ENCODE peak calls at places on chromosomes 5 and 9, in nine cellular contexts. One of them, this sample, is unnamed.
A peak's percentile ranks its signal among the peaks of the same experiment; 100 is the strongest.

GRCh38 chr5:86917117-86917579 is 299.4 kb downstream of the COX7C start:
- DNase-seq in CD4-positive, alpha-beta memory T cell: peak; percentile 43
- DNase-seq in neuronal stem cell: peak; percentile 48
- DNase-seq in spleen: no peak
- DNase-seq in IMR-90: peak; percentile 49
- DNase-seq in esophagus squamous epithelium: no peak
- DNase-seq in body of pancreas: no peak
- DNase-seq in mucosa of descending colon: no peak
- DNase-seq in tibial nerve: no peak
- DNase-seq in this sample: no peak

GRCh38 chr9:134221273-134222017 is 57.1 kb upstream of the RNU6ATAC start:
- DNase-seq in spleen: peak; percentile 23
- DNase-seq in CD4-positive, alpha-beta memory T cell: no peak
- DNase-seq in body of pancreas: peak; percentile 39
- DNase-seq in IMR-90: no peak
- DNase-seq in esophagus squamous epithelium: no peak
- DNase-seq in neuronal stem cell: no peak
- DNase-seq in tibial nerve: no peak
- DNase-seq in mucosa of descending colon: peak; percentile 22
- DNase-seq in this sample: no peak

GRCh38 chr9:79801459-79801858 is 229.7 kb downstream of the TLE4 start:
- DNase-seq in IMR-90: no peak
- DNase-seq in mucosa of descending colon: no peak
- DNase-seq in CD4-positive, alpha-beta memory T cell: no peak
- DNase-seq in body of pancreas: no peak
- DNase-seq in esophagus squamous epithelium: no peak
- DNase-seq in spleen: no peak
- DNase-seq in neuronal stem cell: no peak
- DNase-seq in tibial nerve: no peak
- DNase-seq in this sample: no peak

GRCh38 chr5:176888016-176888864 is 10.9 kb downstream of the HK3 start:
- DNase-seq in neuronal stem cell: no peak
- DNase-seq in mucosa of descending colon: peak; percentile 7
- DNase-seq in esophagus squamous epithelium: no peak
- DNase-seq in IMR-90: no peak
- DNase-seq in body of pancreas: no peak
- DNase-seq in CD4-positive, alpha-beta memory T cell: no peak
- DNase-seq in tibial nerve: no peak
- DNase-seq in spleen: peak; percentile 57
- DNase-seq in this sample: no peak

GRCh38 chr5:39394946-39395345 is 29.8 kb downstream of the DAB2 start:
- DNase-seq in CD4-positive, alpha-beta memory T cell: no peak
- DNase-seq in mucosa of descending colon: no peak
- DNase-seq in tibial nerve: no peak
- DNase-seq in body of pancreas: no peak
- DNase-seq in esophagus squamous epithelium: no peak
- DNase-seq in IMR-90: peak; percentile 86
- DNase-seq in neuronal stem cell: no peak
- DNase-seq in spleen: no peak
- DNase-seq in this sample: no peak

GRCh38 chr5:106522296-106522695 is 1148.4 kb downstream of the EFNA5 start:
- DNase-seq in tibial nerve: no peak
- DNase-seq in esophagus squamous epithelium: no peak
- DNase-seq in IMR-90: no peak
- DNase-seq in CD4-positive, alpha-beta memory T cell: no peak
- DNase-seq in mucosa of descending colon: no peak
- DNase-seq in body of pancreas: no peak
- DNase-seq in neuronal stem cell: no peak
- DNase-seq in spleen: no peak
- DNase-seq in this sample: no peak

GRCh38 chr5:102049517-102049916 is 246.6 kb downstream of the SLCO4C1 start:
- DNase-seq in body of pancreas: no peak
- DNase-seq in tibial nerve: no peak
- DNase-seq in esophagus squamous epithelium: no peak
- DNase-seq in IMR-90: no peak
- DNase-seq in mucosa of descending colon: no peak
- DNase-seq in neuronal stem cell: no peak
- DNase-seq in spleen: no peak
- DNase-seq in CD4-positive, alpha-beta memory T cell: no peak
- DNase-seq in this sample: no peak

GRCh38 chr9:71909887-71910601 is 949 bp downstream of the ABHD17B start:
- DNase-seq in neuronal stem cell: peak; percentile 67
- DNase-seq in spleen: no peak
- DNase-seq in mucosa of descending colon: peak; percentile 83
- DNase-seq in body of pancreas: peak; percentile 55
- DNase-seq in esophagus squamous epithelium: no peak
- DNase-seq in IMR-90: peak; percentile 20
- DNase-seq in tibial nerve: peak; percentile 38
- DNase-seq in CD4-positive, alpha-beta memory T cell: peak; percentile 13
- DNase-seq in this sample: peak; percentile 21

GRCh38 chr9:123562844-123563346 is 206.9 kb downstream of the CRB2 start:
- DNase-seq in IMR-90: peak; percentile 95
- DNase-seq in spleen: peak; percentile 54
- DNase-seq in esophagus squamous epithelium: no peak
- DNase-seq in CD4-positive, alpha-beta memory T cell: no peak
- DNase-seq in neuronal stem cell: no peak
- DNase-seq in tibial nerve: no peak
- DNase-seq in body of pancreas: no peak
- DNase-seq in mucosa of descending colon: no peak
- DNase-seq in this sample: no peak

GRCh38 chr9:69937358-69937757 is 106.3 kb upstream of the MAMDC2 start:
- DNase-seq in spleen: no peak
- DNase-seq in IMR-90: peak; percentile 47
- DNase-seq in mucosa of descending colon: no peak
- DNase-seq in body of pancreas: no peak
- DNase-seq in neuronal stem cell: no peak
- DNase-seq in esophagus squamous epithelium: no peak
- DNase-seq in CD4-positive, alpha-beta memory T cell: no peak
- DNase-seq in tibial nerve: no peak
- DNase-seq in this sample: no peak

GRCh38 chr5:37831821-37832524 is 7.9 kb downstream of the GDNF start:
- DNase-seq in tibial nerve: no peak
- DNase-seq in IMR-90: peak; percentile 84
- DNase-seq in mucosa of descending colon: no peak
- DNase-seq in neuronal stem cell: no peak
- DNase-seq in spleen: no peak
- DNase-seq in body of pancreas: no peak
- DNase-seq in CD4-positive, alpha-beta memory T cell: no peak
- DNase-seq in esophagus squamous epithelium: no peak
- DNase-seq in this sample: no peak

GRCh38 chr9:126704157-126704941 is 90.6 kb downstream of the LMX1B start:
- DNase-seq in tibial nerve: no peak
- DNase-seq in esophagus squamous epithelium: no peak
- DNase-seq in IMR-90: peak; percentile 46
- DNase-seq in mucosa of descending colon: peak; percentile 18
- DNase-seq in CD4-positive, alpha-beta memory T cell: no peak
- DNase-seq in body of pancreas: peak; percentile 12
- DNase-seq in neuronal stem cell: no peak
- DNase-seq in spleen: peak; percentile 74
- DNase-seq in this sample: peak; percentile 5

GRCh38 chr9:91197232-91198181 is 164.2 kb downstream of the AUH start:
- DNase-seq in CD4-positive, alpha-beta memory T cell: no peak
- DNase-seq in esophagus squamous epithelium: no peak
- DNase-seq in spleen: no peak
- DNase-seq in mucosa of descending colon: no peak
- DNase-seq in tibial nerve: peak; percentile 95
- DNase-seq in neuronal stem cell: no peak
- DNase-seq in IMR-90: peak; percentile 98
- DNase-seq in body of pancreas: peak; percentile 93
- DNase-seq in this sample: no peak

GRCh38 chr9:126743046-126743445 is 61.8 kb upstream of the ZBTB43 start:
- DNase-seq in IMR-90: no peak
- DNase-seq in esophagus squamous epithelium: no peak
- DNase-seq in tibial nerve: no peak
- DNase-seq in mucosa of descending colon: no peak
- DNase-seq in body of pancreas: no peak
- DNase-seq in CD4-positive, alpha-beta memory T cell: no peak
- DNase-seq in spleen: no peak
- DNase-seq in neuronal stem cell: no peak
- DNase-seq in this sample: no peak

GRCh38 chr9:82934949-82935348 is 128.0 kb downstream of the RASEF start:
- DNase-seq in esophagus squamous epithelium: no peak
- DNase-seq in spleen: no peak
- DNase-seq in tibial nerve: no peak
- DNase-seq in body of pancreas: no peak
- DNase-seq in IMR-90: peak; percentile 49
- DNase-seq in mucosa of descending colon: no peak
- DNase-seq in CD4-positive, alpha-beta memory T cell: no peak
- DNase-seq in neuronal stem cell: no peak
- DNase-seq in this sample: no peak

GRCh38 chr5:141369994-141370848 is at the start of gene PCDHGB3:
- DNase-seq in tibial nerve: no peak
- DNase-seq in esophagus squamous epithelium: no peak
- DNase-seq in body of pancreas: peak; percentile 36
- DNase-seq in spleen: no peak
- DNase-seq in neuronal stem cell: no peak
- DNase-seq in IMR-90: peak; percentile 74
- DNase-seq in CD4-positive, alpha-beta memory T cell: peak; percentile 49
- DNase-seq in mucosa of descending colon: peak; percentile 46
- DNase-seq in this sample: no peak
- H3K9me3 ChIP-seq in tibial nerve: peaks cover 86% of the 10 kb centered on the region
- H3K9me3 ChIP-seq in esophagus squamous epithelium: peaks cover 85% of the 10 kb centered on the region
- H3K9me3 ChIP-seq in body of pancreas: peaks cover 21% of the 10 kb centered on the region
- H3K9me3 ChIP-seq in spleen: peaks cover 100% of the 10 kb centered on the region
- H3K9me3 ChIP-seq in neuronal stem cell: peaks cover 55% of the 10 kb centered on the region
- H3K9me3 ChIP-seq in IMR-90: peaks cover 57% of the 10 kb centered on the region
- H3K9me3 ChIP-seq in CD4-positive, alpha-beta memory T cell: no peaks in the 10 kb centered on the region
- H3K9me3 ChIP-seq in mucosa of descending colon: peaks cover 85% of the 10 kb centered on the region
- H3K9me3 ChIP-seq in this sample: peaks cover 12% of the 10 kb centered on the region

GRCh38 chr9:121309833-121310425 is 42.0 kb downstream of the GSN start:
- DNase-seq in spleen: no peak
- DNase-seq in mucosa of descending colon: no peak
- DNase-seq in tibial nerve: no peak
- DNase-seq in IMR-90: no peak
- DNase-seq in esophagus squamous epithelium: no peak
- DNase-seq in body of pancreas: no peak
- DNase-seq in CD4-positive, alpha-beta memory T cell: no peak
- DNase-seq in neuronal stem cell: no peak
- DNase-seq in this sample: no peak
- H3K9me3 ChIP-seq in spleen: no peaks in the 10 kb centered on the region
- H3K9me3 ChIP-seq in mucosa of descending colon: no peaks in the 10 kb centered on the region
- H3K9me3 ChIP-seq in tibial nerve: no peaks in the 10 kb centered on the region
- H3K9me3 ChIP-seq in IMR-90: no peaks in the 10 kb centered on the region
- H3K9me3 ChIP-seq in esophagus squamous epithelium: no peaks in the 10 kb centered on the region
- H3K9me3 ChIP-seq in body of pancreas: no peaks in the 10 kb centered on the region
- H3K9me3 ChIP-seq in CD4-positive, alpha-beta memory T cell: no peaks in the 10 kb centered on the region
- H3K9me3 ChIP-seq in neuronal stem cell: no peaks in the 10 kb centered on the region
- H3K9me3 ChIP-seq in this sample: no peaks in the 10 kb centered on the region

GRCh38 chr5:179886190-179886589 is 21.5 kb downstream of the TBC1D9B start:
- DNase-seq in esophagus squamous epithelium: no peak
- DNase-seq in spleen: no peak
- DNase-seq in IMR-90: no peak
- DNase-seq in body of pancreas: no peak
- DNase-seq in CD4-positive, alpha-beta memory T cell: no peak
- DNase-seq in mucosa of descending colon: no peak
- DNase-seq in neuronal stem cell: no peak
- DNase-seq in tibial nerve: no peak
- DNase-seq in this sample: no peak
- H3K9me3 ChIP-seq in esophagus squamous epithelium: peaks cover 17% of the 10 kb centered on the region
- H3K9me3 ChIP-seq in spleen: peaks cover 31% of the 10 kb centered on the region
- H3K9me3 ChIP-seq in IMR-90: peaks cover 11% of the 10 kb centered on the region
- H3K9me3 ChIP-seq in body of pancreas: no peaks in the 10 kb centered on the region
- H3K9me3 ChIP-seq in CD4-positive, alpha-beta memory T cell: no peaks in the 10 kb centered on the region
- H3K9me3 ChIP-seq in mucosa of descending colon: peaks cover 12% of the 10 kb centered on the region
- H3K9me3 ChIP-seq in neuronal stem cell: peaks cover 34% of the 10 kb centered on the region
- H3K9me3 ChIP-seq in tibial nerve: peaks cover 6% of the 10 kb centered on the region
- H3K9me3 ChIP-seq in this sample: no peaks in the 10 kb centered on the region

GRCh38 chr5:56303511-56303910 is 70.4 kb upstream of the ANKRD55 start:
- DNase-seq in tibial nerve: no peak
- DNase-seq in mucosa of descending colon: no peak
- DNase-seq in body of pancreas: no peak
- DNase-seq in IMR-90: no peak
- DNase-seq in spleen: no peak
- DNase-seq in CD4-positive, alpha-beta memory T cell: no peak
- DNase-seq in neuronal stem cell: no peak
- DNase-seq in esophagus squamous epithelium: no peak
- DNase-seq in this sample: no peak
- H3K9me3 ChIP-seq in tibial nerve: no peaks in the 10 kb centered on the region
- H3K9me3 ChIP-seq in mucosa of descending colon: peaks cover 5% of the 10 kb centered on the region
- H3K9me3 ChIP-seq in body of pancreas: no peaks in the 10 kb centered on the region
- H3K9me3 ChIP-seq in IMR-90: no peaks in the 10 kb centered on the region
- H3K9me3 ChIP-seq in spleen: peaks cover 11% of the 10 kb centered on the region
- H3K9me3 ChIP-seq in CD4-positive, alpha-beta memory T cell: no peaks in the 10 kb centered on the region
- H3K9me3 ChIP-seq in neuronal stem cell: no peaks in the 10 kb centered on the region
- H3K9me3 ChIP-seq in esophagus squamous epithelium: peaks cover 5% of the 10 kb centered on the region
- H3K9me3 ChIP-seq in this sample: no peaks in the 10 kb centered on the region

DNA sequence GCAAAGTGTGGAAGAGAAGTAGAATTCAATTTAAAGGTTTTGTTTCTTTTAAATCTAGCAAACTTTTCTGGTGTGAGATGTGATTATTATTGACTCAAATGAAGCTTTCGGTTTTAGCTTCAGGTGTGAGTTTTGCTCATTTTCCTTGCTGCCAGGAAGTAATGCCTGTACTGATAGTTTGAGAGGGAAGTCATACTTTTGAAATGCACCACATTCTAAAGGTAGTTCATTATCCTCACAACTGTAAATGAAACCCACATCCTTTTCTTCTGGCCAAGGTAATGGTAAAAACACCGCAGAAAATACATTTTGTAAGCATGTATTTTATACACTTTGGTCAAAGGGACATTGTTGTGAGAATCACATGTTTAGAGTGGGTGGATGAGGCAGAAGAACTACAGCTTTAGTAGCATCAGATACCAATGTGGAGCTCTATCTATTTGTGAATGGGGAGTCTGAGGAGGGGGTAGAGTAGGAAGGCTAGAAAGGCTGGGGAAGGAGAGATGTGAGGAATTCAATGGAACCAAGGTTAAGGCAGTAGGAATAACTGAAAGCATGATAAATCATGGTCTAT is 167.0 kb upstream of the CDKN2B start:
- DNase-seq in tibial nerve: no peak
- DNase-seq in spleen: no peak
- DNase-seq in esophagus squamous epithelium: no peak
- DNase-seq in IMR-90: no peak
- DNase-seq in neuronal stem cell: no peak
- DNase-seq in mucosa of descending colon: no peak
- DNase-seq in body of pancreas: no peak
- DNase-seq in CD4-positive, alpha-beta memory T cell: no peak
- DNase-seq in this sample: no peak
- H3K9me3 ChIP-seq in tibial nerve: no peaks in the 10 kb centered on the region
- H3K9me3 ChIP-seq in spleen: peaks cover 4% of the 10 kb centered on the region
- H3K9me3 ChIP-seq in esophagus squamous epithelium: no peaks in the 10 kb centered on the region
- H3K9me3 ChIP-seq in IMR-90: no peaks in the 10 kb centered on the region
- H3K9me3 ChIP-seq in neuronal stem cell: no peaks in the 10 kb centered on the region
- H3K9me3 ChIP-seq in mucosa of descending colon: no peaks in the 10 kb centered on the region
- H3K9me3 ChIP-seq in body of pancreas: no peaks in the 10 kb centered on the region
- H3K9me3 ChIP-seq in CD4-positive, alpha-beta memory T cell: no peaks in the 10 kb centered on the region
- H3K9me3 ChIP-seq in this sample: no peaks in the 10 kb centered on the region

This sample was measured in T-helper 17 cell.